ENCODE peak calls at places on chromosomes 11 and 22, in ten cellular contexts. V is stimulated activated CD4-positive, alpha-beta T cell treated with anti-CD3 and anti-CD28 coated beads, Interleukin-2, amount 100 ng/mL, for 48 hours; U is nephron progenitor cell; E is activated B cell treated with CpG ODN at 0.5 μM for 24 hours; G is fibroblast of the aortic adventitia; O is DMS53; R is activated naive CD4-positive, alpha-beta T cell; Q is stimulated activated CD8-positive, alpha-beta memory T cell treated with anti-CD3 and anti-CD28 coated beads, Interleukin-2, amount 100 ng/mL, for 1 hour; F is hypothalamus; Y is COLO829. X is an unnamed sample.

GRCh38 chr11:117039897-117040296 is 58.3 kb downstream of the SIK3 start:
- DNase-seq in V (no peak), U (no peak), E (no peak), G (no peak), O (peak; percentile 11), R (no peak), Q (no peak), F (no peak), Y (no peak), X (no peak)

GRCh38 chr11:28257761-28258160 is 149.6 kb downstream of the METTL15 start:
- DNase-seq in V (no peak), U (no peak), E (no peak), G (peak; percentile 17), O (no peak), R (no peak), Q (no peak), F (no peak), Y (no peak), X (no peak)

GRCh38 chr11:116644948-116645305 is 127.9 kb downstream of the BUD13 start:
- DNase-seq in V (no peak), U (no peak), E (no peak), G (no peak), O (no peak), R (no peak), Q (no peak), F (no peak), Y (no peak), X (no peak)

GRCh38 chr11:83836883-83837654 is 550.9 kb upstream of the CCDC90B start:
- DNase-seq in V (peak; percentile 2), U (peak; percentile 53), E (no peak), G (peak; percentile 50), O (peak; percentile 88), R (no peak), Q (no peak), F (peak; percentile 10), Y (peak; percentile 71), X (peak; percentile 69)

GRCh38 chr11:119907934-119908760 is 179.1 kb upstream of the NECTIN1 start:
- DNase-seq in V (no peak), U (no peak), E (no peak), G (no peak), O (no peak), R (no peak), Q (no peak), F (no peak), Y (no peak), X (no peak)

GRCh38 chr22:38243007-38243775 is 29.6 kb downstream of the TMEM184B start:
- DNase-seq in V (no peak), U (peak; percentile 46), E (no peak), G (no peak), O (peak; percentile 93), R (no peak), Q (no peak), F (peak; percentile 45), Y (no peak), X (no peak)

GRCh38 chr11:15655552-15655951 is 540.8 kb downstream of the INSC start:
- DNase-seq in V (no peak), U (no peak), E (no peak), G (no peak), O (no peak), R (no peak), Q (no peak), F (no peak), Y (no peak), X (no peak)

GRCh38 chr11:97937501-97937900 is 1083.2 kb upstream of the CNTN5 start:
- DNase-seq in V (no peak), U (no peak), E (no peak), G (peak; percentile 78), O (no peak), R (no peak), Q (no peak), F (no peak), Y (no peak), X (no peak)

GRCh38 chr22:46107753-46108563 is 42.4 kb upstream of the PPARA start:
- DNase-seq in V (no peak), U (no peak), E (no peak), G (no peak), O (peak; percentile 85), R (no peak), Q (no peak), F (peak; percentile 51), Y (no peak), X (no peak)

GRCh38 chr11:68439355-68440065 is 21.0 kb upstream of the PPP6R3 start:
- DNase-seq in V (no peak), U (no peak), E (no peak), G (no peak), O (no peak), R (no peak), Q (no peak), F (no peak), Y (no peak), X (no peak)

GRCh38 chr11:12185914-12186313 is 75.5 kb downstream of the MICAL2 start:
- DNase-seq in V (no peak), U (no peak), E (no peak), G (no peak), O (peak; percentile 72), R (no peak), Q (no peak), F (no peak), Y (peak; percentile 43), X (peak; percentile 78)

GRCh38 chr11:285894-286220 is 3.1 kb upstream of the PGGHG start:
- DNase-seq in V (no peak), U (no peak), E (no peak), G (no peak), O (no peak), R (no peak), Q (no peak), F (no peak), Y (no peak), X (no peak)

GRCh38 chr11:1349074-1349931 is 39.9 kb upstream of the TOLLIP start:
- DNase-seq in V (no peak), U (peak; percentile 69), E (no peak), G (no peak), O (no peak), R (no peak), Q (no peak), F (no peak), Y (no peak), X (no peak)

X was measured in SK-MEL-5.